ENCODE peak calls at places on chromosomes 16 and 17, in nine cellular contexts. W, E, I, L, Y, P, N, S and R are unnamed samples.

GRCh38 chr16:4415538-4416199 is 727 bp downstream of the CORO7 start:
- DNase-seq in W (no peak), E (no peak), I (no peak), L (peak), Y (no peak), P (peak), N (peak), S (no peak), R (no peak)

GRCh38 chr16:31461201-31461920 is 2.1 kb downstream of the ARMC5 start:
- DNase-seq in W (no peak), E (no peak), I (no peak), L (no peak), Y (no peak), P (no peak), N (no peak), S (no peak), R (no peak)

GRCh38 chr17:59842901-59843652 is 49.7 kb downstream of the TUBD1 start:
- DNase-seq in W (peak), E (peak), I (peak), L (peak), Y (no peak), P (no peak), N (no peak), S (peak), R (peak)

GRCh38 chr17:81967533-81968395 is 6.8 kb upstream of the NOTUM start:
- DNase-seq in W (peak), E (peak), I (peak), L (peak), Y (peak), P (peak), N (peak), S (no peak), R (no peak)

GRCh38 chr17:79840989-79841286 is 1.7 kb upstream of the CBX4 start:
- DNase-seq in W (no peak), E (no peak), I (no peak), L (no peak), Y (no peak), P (no peak), N (no peak), S (no peak), R (no peak)

GRCh38 chr17:29107933-29108805 is 65.2 kb downstream of the PIPOX start:
- DNase-seq in W (no peak), E (peak), I (no peak), L (no peak), Y (no peak), P (peak), N (no peak), S (no peak), R (no peak)

GRCh38 chr16:67987460-67988160 is 7.3 kb upstream of the DPEP3 start:
- DNase-seq in W (peak), E (no peak), I (no peak), L (peak), Y (no peak), P (no peak), N (peak), S (no peak), R (no peak)

GRCh38 chr16:88116121-88116900 is 165.1 kb downstream of the BANP start:
- DNase-seq in W (no peak), E (no peak), I (no peak), L (no peak), Y (peak), P (no peak), N (no peak), S (no peak), R (no peak)